ENCODE peak calls at places on chromosomes 1 and 21, in four cellular contexts. B, I, A and J are unnamed samples.

GRCh38 chr1:221562542-221563475 is 179.1 kb downstream of the DUSP10 start:
- DNase-seq in B (no peak), I (no peak), A (no peak), J (no peak)

GRCh38 chr1:185279571-185279970 is 37.5 kb downstream of the IVNS1ABP start:
- DNase-seq in B (no peak), I (no peak), A (no peak), J (no peak)

GRCh38 chr1:181255270-181255929 is 166.9 kb downstream of the IER5 start:
- DNase-seq in B (no peak), I (no peak), A (no peak), J (no peak)

GRCh38 chr1:198563578-198563977 is 23.1 kb upstream of the ATP6V1G3 start:
- DNase-seq in B (no peak), I (no peak), A (no peak), J (no peak)

GRCh38 chr1:157117527-157118057 is 18.0 kb upstream of the ETV3L start:
- DNase-seq in B (peak), I (peak), A (peak), J (no peak)

GRCh38 chr1:108012553-108012952 is 47.6 kb upstream of the VAV3 start:
- DNase-seq in B (no peak), I (no peak), A (no peak), J (no peak)

GRCh38 chr1:37925316-37925715 is 21.5 kb downstream of the INPP5B start:
- DNase-seq in B (no peak), I (peak), A (no peak), J (no peak)

GRCh38 chr1:5599541-5599940 is 392.7 kb downstream of the NPHP4 start:
- DNase-seq in B (no peak), I (no peak), A (no peak), J (no peak)

GRCh38 chr1:22562584-22563551 is at the start of gene EPHA8:
- DNase-seq in B (no peak), I (no peak), A (no peak), J (no peak)

GRCh38 chr1:196409586-196409985 is 198.7 kb downstream of the KCNT2 start:
- DNase-seq in B (no peak), I (no peak), A (no peak), J (no peak)

DNA sequence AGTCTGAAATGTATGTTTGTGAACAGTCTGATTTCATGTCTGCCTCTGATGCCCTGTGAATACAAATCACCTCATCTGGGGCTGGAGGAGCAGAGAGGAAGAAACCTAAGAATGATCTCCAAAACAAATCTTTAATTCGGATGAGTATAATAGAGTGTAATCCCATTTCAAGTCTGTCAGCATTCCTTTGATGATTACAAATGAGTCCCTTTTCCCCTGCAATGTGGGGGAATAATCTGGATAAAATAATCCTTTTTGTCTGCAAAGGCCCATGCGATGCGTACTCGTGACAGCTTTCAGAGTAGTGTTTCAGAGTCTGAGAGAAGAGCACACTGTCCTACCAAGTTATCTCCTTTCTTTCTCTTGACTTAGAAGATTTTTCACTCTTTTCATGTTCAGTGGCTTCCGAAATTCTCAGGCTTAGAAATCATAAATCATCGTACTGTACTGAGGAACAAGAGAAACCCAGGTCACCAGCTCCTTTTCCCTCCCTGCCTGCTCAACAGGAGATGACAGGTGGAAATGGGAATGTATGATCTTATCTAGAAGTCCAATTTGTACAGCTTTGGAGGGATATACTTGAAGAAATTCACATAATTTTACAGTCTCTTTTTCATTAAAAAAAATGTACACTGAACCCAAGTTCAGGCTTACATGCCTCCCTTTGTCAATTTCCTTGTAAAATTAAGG is 11.5 kb downstream of the EVA1C start:
- DNase-seq in B (no peak), I (no peak), A (no peak), J (no peak)
- H3K4me3 ChIP-seq in B (no peak), I (no peak), A (no peak), J (no peak)

GRCh38 chr1:248886237-248886895 is 19.7 kb upstream of the PGBD2 start:
- DNase-seq in B (no peak), I (no peak), A (no peak), J (no peak)

GRCh38 chr1:248881261-248881660 is 22.4 kb upstream of the ZNF692 start:
- DNase-seq in B (no peak), I (no peak), A (no peak), J (no peak)

GRCh38 chr1:248884632-248885295 is 21.3 kb upstream of the PGBD2 start:
- DNase-seq in B (no peak), I (peak), A (no peak), J (no peak)
- TF ChIP-seq CTCF in B (no peak), I (peak), A (peak), J (no peak)

DNA sequence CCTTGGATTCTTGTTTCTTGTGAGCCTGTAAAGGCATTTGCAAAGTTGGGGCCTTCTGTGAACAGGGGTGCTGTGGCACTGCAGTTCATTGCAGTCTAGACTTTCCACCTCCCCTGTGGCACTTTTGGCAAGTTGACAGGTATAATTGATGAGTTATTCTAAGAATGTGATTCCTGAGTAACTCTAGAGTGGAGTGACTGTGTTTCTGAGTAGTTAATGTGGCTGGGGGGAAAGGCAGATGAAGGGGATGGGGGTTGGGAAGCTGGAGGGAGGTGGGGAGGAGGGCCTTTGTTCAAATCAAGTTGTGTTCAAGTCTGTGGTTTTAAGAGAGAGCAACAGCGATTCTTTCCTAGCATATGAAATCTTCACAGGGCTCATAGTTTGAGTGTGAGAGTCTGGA is 32.9 kb downstream of the PBX1 start:
- DNase-seq in B (no peak), I (no peak), A (no peak), J (no peak)
- H3K4me3 ChIP-seq in B (no peak), I (no peak), A (no peak), J (no peak)

GRCh38 chr1:53626576-53626975 is 112.4 kb downstream of the GLIS1 start:
- DNase-seq in B (no peak), I (no peak), A (peak), J (no peak)

GRCh38 chr1:53627031-53627430 is 111.9 kb downstream of the GLIS1 start:
- DNase-seq in B (no peak), I (no peak), A (peak), J (no peak)

GRCh38 chr1:53627666-53628065 is 111.3 kb downstream of the GLIS1 start:
- DNase-seq in B (no peak), I (no peak), A (peak), J (no peak)

GRCh38 chr1:53625049-53625448 is 113.9 kb downstream of the GLIS1 start:
- DNase-seq in B (no peak), I (no peak), A (peak), J (no peak)

GRCh38 chr1:53625766-53626520 is 113.0 kb downstream of the GLIS1 start:
- DNase-seq in B (no peak), I (no peak), A (peak), J (no peak)
- TF ChIP-seq CTCF in B (no peak), I (no peak), A (no peak), J (no peak)

GRCh38 chr1:232873931-232874330 is 68.7 kb downstream of the MAP10 start:
- DNase-seq in B (no peak), I (no peak), A (no peak), J (no peak)
- H3K4me3 ChIP-seq in B (no peak), I (no peak), A (no peak), J (no peak)

GRCh38 chr1:106964505-106964904 is 92.0 kb upstream of the PRMT6 start:
- DNase-seq in B (no peak), I (no peak), A (no peak), J (no peak)

GRCh38 chr1:106957795-106958194 is 98.7 kb upstream of the PRMT6 start:
- DNase-seq in B (no peak), I (peak), A (no peak), J (no peak)

GRCh38 chr1:106962591-106962990 is 93.9 kb upstream of the PRMT6 start:
- DNase-seq in B (no peak), I (no peak), A (no peak), J (no peak)

GRCh38 chr1:106960412-106960811 is 96.1 kb upstream of the PRMT6 start:
- DNase-seq in B (peak), I (no peak), A (no peak), J (no peak)

DNA sequence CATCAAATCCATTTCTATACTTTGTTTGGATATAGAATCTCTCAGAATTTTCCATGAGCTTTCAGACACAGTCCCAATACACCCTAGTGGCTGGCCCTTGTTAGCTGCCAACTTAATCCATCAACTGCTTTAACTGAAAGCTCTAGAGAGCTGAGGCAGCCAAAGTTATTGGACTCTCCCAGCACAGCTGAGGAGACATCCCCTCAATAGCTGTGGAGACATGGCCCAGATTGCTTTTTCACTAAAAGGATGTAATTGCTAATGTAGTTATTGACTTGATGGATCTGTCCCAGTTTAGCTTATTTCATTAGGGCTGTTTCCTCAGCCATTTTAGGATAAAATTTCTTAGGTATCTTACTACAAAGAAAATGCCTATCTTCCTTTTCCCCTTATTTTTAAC is 94.8 kb upstream of the PRMT6 start:
- DNase-seq in B (no peak), I (no peak), A (no peak), J (no peak)
- TF ChIP-seq CTCF in B (no peak), I (no peak), A (no peak), J (no peak)

GRCh38 chr1:26161408-26162219 is 2.7 kb downstream of the FAM110D start:
- DNase-seq in B (no peak), I (no peak), A (peak), J (no peak)
- H3K4me3 ChIP-seq in B (no peak), I (no peak), A (peak), J (no peak)

GRCh38 chr1:187987236-187987776 is 1158.6 kb downstream of the PLA2G4A start:
- DNase-seq in B (peak), I (no peak), A (no peak), J (no peak)

GRCh38 chr1:187985897-187986654 is 1157.3 kb downstream of the PLA2G4A start:
- DNase-seq in B (peak), I (no peak), A (no peak), J (no peak)

DNA sequence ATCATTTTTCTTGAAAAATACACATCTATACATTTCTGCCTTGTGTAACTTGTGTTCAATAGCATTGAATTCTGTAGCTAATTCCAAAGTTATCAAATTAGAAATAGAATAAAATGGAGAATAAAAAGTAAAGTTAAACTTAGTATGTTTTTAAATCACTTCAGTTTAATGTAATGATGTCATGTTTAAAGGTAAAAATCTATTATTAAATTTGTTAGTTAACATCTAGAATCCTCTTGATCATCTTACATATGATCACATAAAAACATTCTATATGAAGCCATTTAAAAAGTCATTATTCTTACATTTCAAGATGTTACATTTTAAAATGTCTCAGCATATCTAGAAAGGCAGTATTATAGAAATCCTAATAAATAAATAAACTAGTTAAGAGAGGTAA is 1163.2 kb downstream of the PLA2G4A start:
- DNase-seq in B (no peak), I (no peak), A (no peak), J (no peak)
- TF ChIP-seq CTCF in B (no peak), I (no peak), A (no peak), J (no peak)

GRCh38 chr1:10693152-10693496 is 103.3 kb downstream of the CASZ1 start:
- DNase-seq in B (no peak), I (no peak), A (no peak), J (no peak)
- H3K4me3 ChIP-seq in B (peak), I (peak), A (no peak), J (peak)

GRCh38 chr1:116414364-116414763 is 41.3 kb downstream of the ATP1A1 start:
- DNase-seq in B (no peak), I (no peak), A (no peak), J (no peak)

GRCh38 chr1:116415200-116415698 is 42.2 kb downstream of the ATP1A1 start:
- DNase-seq in B (no peak), I (no peak), A (no peak), J (no peak)

GRCh38 chr1:116417678-116418077 is 44.6 kb downstream of the ATP1A1 start:
- DNase-seq in B (no peak), I (no peak), A (no peak), J (no peak)

GRCh38 chr1:116416854-116417513 is 43.9 kb downstream of the ATP1A1 start:
- DNase-seq in B (no peak), I (no peak), A (no peak), J (no peak)

DNA sequence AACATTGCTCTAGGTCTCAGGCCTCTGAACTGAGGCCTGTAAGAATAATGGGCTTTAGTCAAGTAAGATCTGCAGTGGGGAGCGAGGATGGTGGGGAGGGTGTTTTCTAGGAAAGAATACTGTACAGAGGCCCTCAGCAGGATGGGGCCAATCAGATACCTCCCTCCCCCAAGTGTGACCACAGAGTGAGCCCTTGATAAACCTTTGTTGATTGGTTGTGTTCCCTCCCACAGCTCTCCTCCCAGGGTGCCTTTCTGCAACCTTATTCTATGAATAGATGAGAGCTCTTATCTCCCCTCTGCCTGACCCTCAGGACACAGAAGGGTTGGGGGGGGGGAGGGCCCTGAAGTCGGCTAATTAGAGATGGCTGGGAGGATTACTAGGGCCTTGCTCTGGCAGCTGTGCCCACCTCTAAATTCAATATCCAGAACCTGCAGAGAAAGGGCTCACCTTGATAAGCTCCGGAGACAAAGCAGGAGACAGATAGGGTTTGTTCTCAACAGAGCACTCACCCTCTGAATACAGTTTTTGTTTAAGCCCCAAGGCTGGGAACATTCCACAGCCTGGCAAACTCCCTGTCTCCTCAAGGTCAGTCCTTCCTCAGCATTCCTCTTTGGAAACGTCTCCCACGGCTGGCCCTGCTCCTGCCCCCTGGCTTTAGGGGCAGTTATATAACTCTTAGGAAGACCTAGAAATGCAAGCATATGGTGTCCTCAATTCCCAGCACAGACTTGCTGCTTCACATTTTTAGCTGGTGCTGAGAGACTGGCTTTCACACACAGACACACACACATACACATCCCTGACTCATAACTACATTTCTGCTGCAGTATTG is 42.9 kb downstream of the ATP1A1 start:
- DNase-seq in B (no peak), I (no peak), A (no peak), J (no peak)
- TF ChIP-seq CTCF in B (no peak), I (no peak), A (peak), J (no peak)